ENCODE peak calls at places on chromosomes 4 and X, in five cellular contexts. One of them, this sample, is unnamed. For H3K27me3, the result is how much of the 10 kb centered on the place peaks cover.

GRCh38 chr4:98113005-98113404 is 30.3 kb downstream of the STPG2 start:
- DNase-seq in CD4-positive, CD25-positive, alpha-beta regulatory T cell: peak
- DNase-seq in RWPE2: no peak
- DNase-seq in CD4-positive, alpha-beta memory T cell: no peak
- DNase-seq in colonic mucosa: no peak
- DNase-seq in this sample: no peak

GRCh38 chr4:16289872-16290554 is 63.7 kb upstream of the TAPT1 start:
- DNase-seq in CD4-positive, CD25-positive, alpha-beta regulatory T cell: peak
- DNase-seq in RWPE2: no peak
- DNase-seq in CD4-positive, alpha-beta memory T cell: no peak
- DNase-seq in colonic mucosa: no peak
- DNase-seq in this sample: no peak

GRCh38 chr4:79049840-79050520 is 110.7 kb upstream of the PAQR3 start:
- DNase-seq in CD4-positive, CD25-positive, alpha-beta regulatory T cell: no peak
- DNase-seq in colonic mucosa: peak
- DNase-seq in RWPE2: no peak
- DNase-seq in CD4-positive, alpha-beta memory T cell: no peak
- DNase-seq in this sample: peak

GRCh38 chr4:113069212-113069892 is 19.9 kb downstream of the ANK2 start:
- DNase-seq in CD4-positive, CD25-positive, alpha-beta regulatory T cell: no peak
- DNase-seq in colonic mucosa: no peak
- DNase-seq in RWPE2: no peak
- DNase-seq in CD4-positive, alpha-beta memory T cell: no peak
- DNase-seq in this sample: no peak

GRCh38 chr4:64230709-64231310 is 178.4 kb downstream of the TECRL start:
- DNase-seq in colonic mucosa: no peak
- DNase-seq in RWPE2: no peak
- DNase-seq in CD4-positive, alpha-beta memory T cell: no peak
- DNase-seq in CD4-positive, CD25-positive, alpha-beta regulatory T cell: peak
- DNase-seq in this sample: no peak

GRCh38 chrX:108117988-108118387 is 26.4 kb downstream of the ATG4A start:
- DNase-seq in CD4-positive, alpha-beta memory T cell: no peak
- DNase-seq in CD4-positive, CD25-positive, alpha-beta regulatory T cell: no peak
- DNase-seq in RWPE2: no peak
- DNase-seq in colonic mucosa: no peak
- DNase-seq in this sample: no peak

GRCh38 chrX:69029696-69030245 is 135.5 kb downstream of the PJA1 start:
- DNase-seq in CD4-positive, CD25-positive, alpha-beta regulatory T cell: no peak
- DNase-seq in RWPE2: no peak
- DNase-seq in CD4-positive, alpha-beta memory T cell: no peak
- DNase-seq in colonic mucosa: no peak
- DNase-seq in this sample: no peak

GRCh38 chr4:151202381-151202780 is 74.6 kb upstream of the PRSS48 start:
- DNase-seq in RWPE2: no peak
- DNase-seq in CD4-positive, alpha-beta memory T cell: no peak
- DNase-seq in CD4-positive, CD25-positive, alpha-beta regulatory T cell: no peak
- DNase-seq in colonic mucosa: no peak
- DNase-seq in this sample: no peak

GRCh38 chrX:83416273-83416672 is 91.8 kb upstream of the POU3F4 start:
- DNase-seq in CD4-positive, CD25-positive, alpha-beta regulatory T cell: no peak
- DNase-seq in RWPE2: no peak
- DNase-seq in CD4-positive, alpha-beta memory T cell: no peak
- DNase-seq in colonic mucosa: no peak
- DNase-seq in this sample: no peak

GRCh38 chr4:39083164-39083563 is 21.1 kb downstream of the KLHL5 start:
- DNase-seq in RWPE2: no peak
- DNase-seq in CD4-positive, CD25-positive, alpha-beta regulatory T cell: no peak
- DNase-seq in colonic mucosa: no peak
- DNase-seq in CD4-positive, alpha-beta memory T cell: no peak
- DNase-seq in this sample: no peak

GRCh38 chr4:36178489-36178888 is 65.8 kb downstream of the ARAP2 start:
- DNase-seq in colonic mucosa: no peak
- DNase-seq in RWPE2: no peak
- DNase-seq in CD4-positive, CD25-positive, alpha-beta regulatory T cell: no peak
- DNase-seq in CD4-positive, alpha-beta memory T cell: no peak
- DNase-seq in this sample: no peak

GRCh38 chr4:108377021-108377420 is 208.3 kb upstream of the LEF1 start:
- DNase-seq in RWPE2: no peak
- DNase-seq in colonic mucosa: no peak
- DNase-seq in CD4-positive, CD25-positive, alpha-beta regulatory T cell: no peak
- DNase-seq in CD4-positive, alpha-beta memory T cell: no peak
- DNase-seq in this sample: no peak
- H3K27me3 ChIP-seq in RWPE2: under half
- H3K27me3 ChIP-seq in colonic mucosa: under half
- H3K27me3 ChIP-seq in CD4-positive, CD25-positive, alpha-beta regulatory T cell: under half
- H3K27me3 ChIP-seq in CD4-positive, alpha-beta memory T cell: under half
- H3K27me3 ChIP-seq in this sample: under half

DNA sequence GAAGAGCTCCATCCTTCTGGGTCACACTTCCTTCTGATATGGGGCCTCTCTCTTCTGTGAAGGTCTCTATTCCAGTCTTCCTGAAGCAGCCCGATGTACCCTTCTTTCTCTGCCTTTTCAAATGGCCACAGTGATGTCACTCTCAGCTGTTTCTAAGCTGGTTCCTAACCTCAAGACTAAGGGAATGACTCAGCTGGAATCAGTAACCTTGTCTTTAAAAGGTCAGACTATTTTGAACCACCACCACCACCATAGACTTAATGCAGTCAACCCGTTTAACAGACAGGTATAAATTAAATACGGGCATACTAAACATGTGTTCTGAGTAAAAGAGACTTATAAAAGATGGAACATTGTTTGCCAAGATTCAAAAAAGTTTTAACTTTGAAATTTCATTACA is 121.0 kb downstream of the PPA2 start:
- DNase-seq in CD4-positive, CD25-positive, alpha-beta regulatory T cell: peak
- DNase-seq in colonic mucosa: no peak
- DNase-seq in CD4-positive, alpha-beta memory T cell: no peak
- DNase-seq in RWPE2: no peak
- DNase-seq in this sample: no peak
- H3K4me3 ChIP-seq in CD4-positive, CD25-positive, alpha-beta regulatory T cell: no peak
- H3K4me3 ChIP-seq in colonic mucosa: no peak
- H3K4me3 ChIP-seq in CD4-positive, alpha-beta memory T cell: no peak
- H3K4me3 ChIP-seq in RWPE2: no peak
- H3K4me3 ChIP-seq in this sample: no peak

GRCh38 chr4:152935661-152936445 is at the start of gene FHDC1:
- DNase-seq in CD4-positive, alpha-beta memory T cell: no peak
- DNase-seq in RWPE2: peak
- DNase-seq in CD4-positive, CD25-positive, alpha-beta regulatory T cell: peak
- DNase-seq in colonic mucosa: peak
- DNase-seq in this sample: no peak
- H3K27me3 ChIP-seq in CD4-positive, alpha-beta memory T cell: under half
- H3K27me3 ChIP-seq in RWPE2: under half
- H3K27me3 ChIP-seq in CD4-positive, CD25-positive, alpha-beta regulatory T cell: under half
- H3K27me3 ChIP-seq in colonic mucosa: under half
- H3K27me3 ChIP-seq in this sample: under half

DNA sequence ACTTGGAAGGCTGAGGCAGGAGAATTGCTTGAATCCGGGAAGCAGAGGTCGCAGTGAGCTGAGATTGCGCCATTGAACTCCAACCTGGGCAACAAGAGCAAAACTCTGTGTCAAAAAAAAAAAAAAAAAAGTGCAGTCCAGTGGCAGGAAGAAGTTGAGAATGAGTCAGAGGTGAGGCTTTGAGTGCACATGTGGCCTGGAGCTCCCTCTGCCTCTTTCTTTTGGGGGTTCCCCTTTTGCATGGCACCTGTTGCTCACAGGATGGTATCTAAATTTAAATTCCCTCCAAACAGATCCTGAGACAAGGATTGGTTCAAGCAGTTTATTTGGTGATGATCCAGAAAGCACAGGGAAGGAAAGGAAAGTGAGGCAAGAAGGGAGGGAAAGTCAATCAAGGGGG is 151.4 kb upstream of the STX18 start:
- DNase-seq in CD4-positive, CD25-positive, alpha-beta regulatory T cell: peak
- DNase-seq in RWPE2: no peak
- DNase-seq in CD4-positive, alpha-beta memory T cell: no peak
- DNase-seq in colonic mucosa: no peak
- DNase-seq in this sample: no peak
- H3K4me3 ChIP-seq in CD4-positive, CD25-positive, alpha-beta regulatory T cell: no peak
- H3K4me3 ChIP-seq in RWPE2: no peak
- H3K4me3 ChIP-seq in CD4-positive, alpha-beta memory T cell: no peak
- H3K4me3 ChIP-seq in colonic mucosa: no peak
- H3K4me3 ChIP-seq in this sample: no peak

DNA sequence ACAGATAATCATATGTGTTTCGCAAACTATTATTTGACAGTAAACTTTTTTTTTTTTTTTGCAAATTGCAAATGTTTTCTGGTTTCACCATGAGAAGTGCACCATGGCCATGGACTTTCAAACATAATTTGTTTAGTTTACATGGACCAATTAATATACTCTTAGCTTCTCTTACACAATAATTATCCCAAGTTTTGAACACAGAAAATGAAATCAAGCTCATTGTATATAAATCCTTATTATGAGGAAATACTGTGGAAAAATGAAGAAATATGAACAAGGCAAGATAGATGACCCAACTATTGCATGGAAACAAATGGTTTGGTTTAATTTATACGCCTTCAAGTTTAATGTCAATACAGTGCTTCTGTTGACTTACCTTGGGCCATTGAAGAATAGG is 3.9 kb downstream of the FGF5 start:
- DNase-seq in RWPE2: no peak
- DNase-seq in colonic mucosa: no peak
- DNase-seq in CD4-positive, CD25-positive, alpha-beta regulatory T cell: no peak
- DNase-seq in CD4-positive, alpha-beta memory T cell: no peak
- DNase-seq in this sample: no peak
- H3K27me3 ChIP-seq in RWPE2: under half
- H3K27me3 ChIP-seq in colonic mucosa: under half
- H3K27me3 ChIP-seq in CD4-positive, CD25-positive, alpha-beta regulatory T cell: under half
- H3K27me3 ChIP-seq in CD4-positive, alpha-beta memory T cell: under half
- H3K27me3 ChIP-seq in this sample: under half

GRCh38 chr4:40963912-40964478 is 214.2 kb downstream of the NSUN7 start:
- DNase-seq in RWPE2: no peak
- DNase-seq in CD4-positive, alpha-beta memory T cell: no peak
- DNase-seq in colonic mucosa: no peak
- DNase-seq in CD4-positive, CD25-positive, alpha-beta regulatory T cell: no peak
- DNase-seq in this sample: no peak

GRCh38 chr4:40967550-40967949 is 217.8 kb downstream of the NSUN7 start:
- DNase-seq in CD4-positive, alpha-beta memory T cell: no peak
- DNase-seq in colonic mucosa: no peak
- DNase-seq in RWPE2: no peak
- DNase-seq in CD4-positive, CD25-positive, alpha-beta regulatory T cell: no peak
- DNase-seq in this sample: no peak

GRCh38 chr4:40957281-40957680 is 207.5 kb downstream of the NSUN7 start:
- DNase-seq in RWPE2: no peak
- DNase-seq in CD4-positive, CD25-positive, alpha-beta regulatory T cell: no peak
- DNase-seq in colonic mucosa: no peak
- DNase-seq in CD4-positive, alpha-beta memory T cell: no peak
- DNase-seq in this sample: no peak

GRCh38 chr4:40960926-40961325 is 211.2 kb downstream of the NSUN7 start:
- DNase-seq in CD4-positive, CD25-positive, alpha-beta regulatory T cell: no peak
- DNase-seq in CD4-positive, alpha-beta memory T cell: no peak
- DNase-seq in RWPE2: no peak
- DNase-seq in colonic mucosa: no peak
- DNase-seq in this sample: no peak

DNA sequence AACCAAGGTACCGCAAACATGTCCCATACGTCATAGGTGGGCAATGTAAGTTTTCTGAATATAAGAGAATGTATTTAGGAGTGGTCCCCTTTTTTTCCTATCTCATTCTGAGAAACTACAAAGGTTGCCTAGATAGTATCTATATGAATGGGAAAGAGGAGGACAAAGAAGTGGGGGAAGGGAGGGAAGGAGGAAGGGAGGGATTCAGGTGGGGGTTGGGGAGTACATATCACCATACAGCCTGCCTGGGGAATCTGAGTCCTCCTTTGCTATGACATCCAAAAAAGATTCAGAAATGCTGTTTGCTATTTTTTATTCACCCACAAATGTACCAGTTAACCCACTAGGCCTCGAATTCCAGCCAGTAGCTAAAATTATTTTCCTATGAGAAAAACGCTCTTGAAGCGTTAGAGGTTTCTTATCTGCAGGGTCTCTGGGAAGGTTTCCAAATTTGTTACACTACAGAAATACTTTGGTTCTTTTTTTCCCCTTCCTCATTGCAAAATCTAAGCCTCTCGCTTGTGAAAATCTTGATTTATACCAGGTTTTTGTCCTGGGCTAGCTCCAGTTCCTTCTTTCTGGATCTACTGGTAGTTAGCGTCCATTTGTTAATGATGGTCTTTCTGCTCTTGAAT is 212.9 kb downstream of the NSUN7 start:
- DNase-seq in RWPE2: no peak
- DNase-seq in CD4-positive, CD25-positive, alpha-beta regulatory T cell: no peak
- DNase-seq in colonic mucosa: no peak
- DNase-seq in CD4-positive, alpha-beta memory T cell: no peak
- DNase-seq in this sample: no peak
- H3K4me3 ChIP-seq in RWPE2: no peak
- H3K4me3 ChIP-seq in CD4-positive, CD25-positive, alpha-beta regulatory T cell: no peak
- H3K4me3 ChIP-seq in colonic mucosa: no peak
- H3K4me3 ChIP-seq in CD4-positive, alpha-beta memory T cell: no peak
- H3K4me3 ChIP-seq in this sample: no peak

GRCh38 chr4:3496021-3496420 is 32.9 kb downstream of the DOK7 start:
- DNase-seq in colonic mucosa: no peak
- DNase-seq in RWPE2: no peak
- DNase-seq in CD4-positive, alpha-beta memory T cell: no peak
- DNase-seq in CD4-positive, CD25-positive, alpha-beta regulatory T cell: no peak
- DNase-seq in this sample: no peak

GRCh38 chr4:3498407-3498806 is 33.8 kb downstream of the LRPAP1 start:
- DNase-seq in colonic mucosa: no peak
- DNase-seq in CD4-positive, CD25-positive, alpha-beta regulatory T cell: no peak
- DNase-seq in RWPE2: no peak
- DNase-seq in CD4-positive, alpha-beta memory T cell: no peak
- DNase-seq in this sample: no peak

GRCh38 chr4:3495341-3495975 is 32.4 kb downstream of the DOK7 start:
- DNase-seq in CD4-positive, alpha-beta memory T cell: no peak
- DNase-seq in colonic mucosa: no peak
- DNase-seq in CD4-positive, CD25-positive, alpha-beta regulatory T cell: no peak
- DNase-seq in RWPE2: no peak
- DNase-seq in this sample: no peak

GRCh38 chr4:3497554-3498389 is 34.5 kb downstream of the LRPAP1 start:
- DNase-seq in CD4-positive, CD25-positive, alpha-beta regulatory T cell: no peak
- DNase-seq in RWPE2: no peak
- DNase-seq in colonic mucosa: no peak
- DNase-seq in CD4-positive, alpha-beta memory T cell: peak
- DNase-seq in this sample: no peak

GRCh38 chr4:3497095-3497494 is 34.0 kb downstream of the DOK7 start:
- DNase-seq in colonic mucosa: no peak
- DNase-seq in CD4-positive, alpha-beta memory T cell: peak
- DNase-seq in CD4-positive, CD25-positive, alpha-beta regulatory T cell: no peak
- DNase-seq in RWPE2: no peak
- DNase-seq in this sample: no peak
- H3K27me3 ChIP-seq in colonic mucosa: under half
- H3K27me3 ChIP-seq in CD4-positive, alpha-beta memory T cell: under half
- H3K27me3 ChIP-seq in CD4-positive, CD25-positive, alpha-beta regulatory T cell: under half
- H3K27me3 ChIP-seq in RWPE2: under half
- H3K27me3 ChIP-seq in this sample: under half